ENCODE peak calls at places on chromosome 6, in seven cellular contexts. M is GM04503; J is EH; T is activated T-helper 1 cell treated with anti-CD3 and anti-CD28 coated beads, Interleukin-2, amount 50 U/mL, for 16 hours; Z is NCI-H510A; W is adrenal gland; F is COR-L47. S is an unnamed sample.

GRCh38 chr6:28634758-28635546 is 109.3 kb downstream of the GPX5 start:
- DNase-seq in M (no peak), J (peak), T (no peak), Z (no peak), W (no peak), F (peak), S (no peak)

GRCh38 chr6:132818404-132819359 is 4.3 kb downstream of the RPS12 start:
- DNase-seq in M (peak), J (peak), T (no peak), Z (no peak), W (no peak), F (no peak), S (no peak)

GRCh38 chr6:31609519-31610406 is 5.3 kb upstream of the AIF1 start:
- DNase-seq in M (no peak), J (no peak), T (no peak), Z (no peak), W (no peak), F (peak), S (no peak)

GRCh38 chr6:25700841-25701240 is 48.8 kb downstream of the SCGN start:
- DNase-seq in M (no peak), J (no peak), T (no peak), Z (no peak), W (no peak), F (no peak), S (no peak)

GRCh38 chr6:68008445-68008844 is 626.6 kb upstream of the ADGRB3 start:
- DNase-seq in M (no peak), J (no peak), T (no peak), Z (no peak), W (no peak), F (no peak), S (no peak)

GRCh38 chr6:143885116-143885515 is 20.8 kb downstream of the ZC2HC1B start:
- DNase-seq in M (no peak), J (no peak), T (no peak), Z (no peak), W (no peak), F (no peak), S (no peak)

GRCh38 chr6:33745558-33745957 is 1.1 kb downstream of the IP6K3 start:
- DNase-seq in M (no peak), J (peak), T (no peak), Z (peak), W (no peak), F (no peak), S (no peak)

GRCh38 chr6:118511930-118512715 is 36.0 kb upstream of the PLN start:
- DNase-seq in M (no peak), J (no peak), T (no peak), Z (no peak), W (no peak), F (no peak), S (no peak)

GRCh38 chr6:157768863-157769551 is 54.0 kb upstream of the SNX9 start:
- DNase-seq in M (no peak), J (no peak), T (no peak), Z (no peak), W (no peak), F (no peak), S (no peak)

GRCh38 chr6:33112148-33112547 is 36.4 kb downstream of the HLA-DPB1 start:
- DNase-seq in M (no peak), J (peak), T (no peak), Z (no peak), W (peak), F (no peak), S (no peak)

GRCh38 chr6:112321882-112322508 is 25.1 kb upstream of the RFPL4B start:
- DNase-seq in M (no peak), J (peak), T (no peak), Z (no peak), W (no peak), F (no peak), S (no peak)

GRCh38 chr6:37061157-37061804 is 55.8 kb downstream of the FGD2 start:
- DNase-seq in M (no peak), J (no peak), T (no peak), Z (no peak), W (no peak), F (no peak), S (peak)

GRCh38 chr6:44061375-44062104 is 65.7 kb downstream of the MRPL14 start:
- DNase-seq in M (no peak), J (peak), T (no peak), Z (no peak), W (no peak), F (no peak), S (no peak)

GRCh38 chr6:158654960-158655485 is 5.2 kb downstream of the SYTL3 start:
- DNase-seq in M (peak), J (peak), T (no peak), Z (no peak), W (no peak), F (no peak), S (no peak)

GRCh38 chr6:130534627-130535026 is 168.8 kb downstream of the TMEM200A start:
- DNase-seq in M (no peak), J (no peak), T (no peak), Z (no peak), W (no peak), F (no peak), S (no peak)

GRCh38 chr6:44072959-44073611 is 54.2 kb downstream of the MRPL14 start:
- DNase-seq in M (no peak), J (peak), T (peak), Z (no peak), W (peak), F (no peak), S (peak)

GRCh38 chr6:21079468-21080048 is 514.0 kb upstream of the SOX4 start:
- DNase-seq in M (peak), J (peak), T (no peak), Z (no peak), W (no peak), F (no peak), S (no peak)

GRCh38 chr6:370555-370954 is 21.0 kb upstream of the IRF4 start:
- DNase-seq in M (no peak), J (no peak), T (no peak), Z (no peak), W (no peak), F (no peak), S (no peak)

GRCh38 chr6:30687659-30688431 is 1.4 kb upstream of the PPP1R18 start:
- DNase-seq in M (no peak), J (peak), T (no peak), Z (no peak), W (peak), F (peak), S (peak)

GRCh38 chr6:105460860-105461259 is 58.0 kb upstream of the PREP start:
- DNase-seq in M (no peak), J (no peak), T (no peak), Z (no peak), W (no peak), F (no peak), S (no peak)

GRCh38 chr6:31881136-31881859 is 2.5 kb upstream of the SLC44A4 start:
- DNase-seq in M (no peak), J (no peak), T (no peak), Z (no peak), W (no peak), F (no peak), S (no peak)

GRCh38 chr6:107554326-107554725 is 64.4 kb downstream of the SOBP start:
- DNase-seq in M (no peak), J (no peak), T (no peak), Z (no peak), W (no peak), F (no peak), S (no peak)

GRCh38 chr6:84772428-84773132 is 8.2 kb upstream of the TBX18 start:
- DNase-seq in M (no peak), J (no peak), T (no peak), Z (no peak), W (no peak), F (no peak), S (no peak)

GRCh38 chr6:3250278-3250677 is 8.5 kb upstream of the PSMG4 start:
- DNase-seq in M (no peak), J (no peak), T (no peak), Z (no peak), W (no peak), F (no peak), S (no peak)

GRCh38 chr6:167030222-167031072 is 31.2 kb downstream of the CEP43 start:
- DNase-seq in M (no peak), J (no peak), T (no peak), Z (no peak), W (no peak), F (no peak), S (no peak)

GRCh38 chr6:43766964-43767461 is 3.0 kb upstream of the VEGFA start:
- DNase-seq in M (no peak), J (no peak), T (no peak), Z (no peak), W (no peak), F (no peak), S (no peak)

GRCh38 chr6:113576310-113576709 is 280.8 kb upstream of the MARCKS start:
- DNase-seq in M (no peak), J (no peak), T (no peak), Z (no peak), W (no peak), F (no peak), S (no peak)

GRCh38 chr6:27126046-27126814 is 121.3 kb upstream of the PRSS16 start:
- DNase-seq in M (no peak), J (no peak), T (no peak), Z (no peak), W (no peak), F (no peak), S (no peak)

GRCh38 chr6:90715093-90715655 is 128.3 kb upstream of the MAP3K7 start:
- DNase-seq in M (no peak), J (no peak), T (no peak), Z (no peak), W (no peak), F (no peak), S (no peak)

GRCh38 chr6:167736486-167737204 is 90.1 kb upstream of the AFDN start:
- DNase-seq in M (no peak), J (no peak), T (no peak), Z (no peak), W (no peak), F (no peak), S (no peak)

S was measured in heart left ventricle.